ENCODE peak calls at places on chromosomes 3 and 15, in four cellular contexts. D is H9, X is H1, S is neuronal stem cell. V is an unnamed sample.

GRCh38 chr15:51982013-51982769 is 10.6 kb upstream of the LEO1 start:
- DNase-seq in D (no peak), X (no peak), S (no peak), V (peak; percentile 92)

GRCh38 chr3:77328631-77329030 is 288.7 kb downstream of the ROBO2 start:
- DNase-seq in D (no peak), X (no peak), S (no peak), V (no peak)

GRCh38 chr3:69197922-69198540 is 75.6 kb upstream of the LMOD3 start:
- DNase-seq in D (no peak), X (no peak), S (no peak), V (no peak)

GRCh38 chr15:74034206-74034755 is 39.8 kb downstream of the PML start:
- DNase-seq in D (no peak), X (no peak), S (no peak), V (no peak)

GRCh38 chr15:38080651-38081271 is 146.3 kb downstream of the TMCO5A start:
- DNase-seq in D (no peak), X (no peak), S (no peak), V (no peak)

GRCh38 chr3:62287528-62287927 is 85.8 kb downstream of the FEZF2 start:
- DNase-seq in D (no peak), X (no peak), S (no peak), V (no peak)

GRCh38 chr15:65303687-65304392 is 637 bp upstream of the RNU5B-1 start:
- DNase-seq in D (peak; percentile 64), X (no peak), S (peak; percentile 48), V (peak; percentile 61)

GRCh38 chr15:45457215-45457614 is 65.3 kb downstream of the SLC30A4 start:
- DNase-seq in D (no peak), X (no peak), S (no peak), V (no peak)

GRCh38 chr3:62261800-62262199 is 111.5 kb downstream of the FEZF2 start:
- DNase-seq in D (no peak), X (no peak), S (no peak), V (no peak)

GRCh38 chr15:78206326-78207109 is 27.8 kb downstream of the ACSBG1 start:
- DNase-seq in D (no peak), X (no peak), S (no peak), V (no peak)

GRCh38 chr3:171748341-171748918 is 61.9 kb downstream of the PLD1 start:
- DNase-seq in D (no peak), X (no peak), S (no peak), V (no peak)

GRCh38 chr3:72907851-72908620 is 20.2 kb downstream of the GXYLT2 start:
- DNase-seq in D (no peak), X (no peak), S (no peak), V (peak; percentile 44)

GRCh38 chr3:64179860-64180259 is 45.4 kb downstream of the PRICKLE2 start:
- DNase-seq in D (no peak), X (no peak), S (no peak), V (peak; percentile 48)

GRCh38 chr3:71063768-71064287 is 519.7 kb downstream of the FOXP1 start:
- DNase-seq in D (no peak), X (no peak), S (peak; percentile 33), V (peak; percentile 60)

GRCh38 chr3:177694316-177694715 is 497.0 kb upstream of the TBL1XR1 start:
- DNase-seq in D (no peak), X (no peak), S (no peak), V (peak; percentile 90)

GRCh38 chr3:169195672-169196071 is 467.8 kb downstream of the MECOM start:
- DNase-seq in D (no peak), X (no peak), S (no peak), V (no peak)

GRCh38 chr3:45676248-45677044 is 12.8 kb upstream of the SACM1L start:
- DNase-seq in D (no peak), X (no peak), S (no peak), V (peak; percentile 22)

GRCh38 chr15:101489633-101490407 is at the start of gene PCSK6:
- DNase-seq in D (peak; percentile 50), X (no peak), S (peak; percentile 24), V (no peak)

GRCh38 chr15:60362318-60363023 is 35.3 kb downstream of the ANXA2 start:
- DNase-seq in D (no peak), X (no peak), S (no peak), V (peak; percentile 84)

GRCh38 chr15:70213779-70214178 is 116.1 kb upstream of the TLE3 start:
- DNase-seq in D (peak; percentile 14), X (no peak), S (no peak), V (no peak)

GRCh38 chr15:28975766-28976179 is 90.0 kb downstream of the APBA2 start:
- DNase-seq in D (peak; percentile 62), X (peak; percentile 29), S (no peak), V (peak; percentile 64)

GRCh38 chr3:6861331-6861988 is 545 bp downstream of the GRM7 start:
- DNase-seq in D (peak; percentile 56), X (no peak), S (peak; percentile 45), V (no peak)

GRCh38 chr15:63593705-63594671 is 3.2 kb upstream of the FBXL22 start:
- DNase-seq in D (no peak), X (no peak), S (no peak), V (no peak)

GRCh38 chr15:96332854-96333193 is 2.3 kb downstream of the NR2F2 start:
- DNase-seq in D (no peak), X (no peak), S (no peak), V (no peak)

GRCh38 chr3:48034000-48034516 is 17.8 kb upstream of the MAP4 start:
- DNase-seq in D (no peak), X (no peak), S (no peak), V (peak; percentile 79)

GRCh38 chr3:79167651-79168416 is 600.0 kb downstream of the ROBO1 start:
- DNase-seq in D (no peak), X (no peak), S (no peak), V (peak; percentile 90)

GRCh38 chr15:48025118-48025517 is 95.7 kb upstream of the SLC24A5 start:
- DNase-seq in D (no peak), X (no peak), S (no peak), V (peak; percentile 2)

GRCh38 chr3:112002458-112002971 is 3.8 kb downstream of the TAGLN3 start:
- DNase-seq in D (no peak), X (no peak), S (no peak), V (no peak)

GRCh38 chr3:79111375-79112052 is 656.3 kb downstream of the ROBO1 start:
- DNase-seq in D (no peak), X (no peak), S (no peak), V (peak; percentile 12)

GRCh38 chr15:29934251-29934650 is 112.0 kb upstream of the TJP1 start:
- DNase-seq in D (no peak), X (no peak), S (no peak), V (peak; percentile 41)

GRCh38 chr3:53845103-53845880 is 927 bp downstream of the CHDH start:
- DNase-seq in D (peak; percentile 82), X (peak; percentile 46), S (peak; percentile 41), V (peak; percentile 33)

GRCh38 chr15:48891229-48891765 is 13.4 kb downstream of the EID1 start:
- DNase-seq in D (no peak), X (no peak), S (no peak), V (no peak)

GRCh38 chr3:112437146-112438022 is 61.9 kb downstream of the BTLA start:
- DNase-seq in D (peak; percentile 45), X (no peak), S (no peak), V (peak; percentile 32)

GRCh38 chr3:171829841-171830559 is 13.1 kb upstream of the TMEM212 start:
- DNase-seq in D (peak; percentile 87), X (no peak), S (no peak), V (peak; percentile 88)

GRCh38 chr3:99962703-99963102 is 145.0 kb downstream of the CMSS1 start:
- DNase-seq in D (no peak), X (no peak), S (no peak), V (peak; percentile 78)

GRCh38 chr3:113249601-113250000 is 38.2 kb downstream of the BOC start:
- DNase-seq in D (no peak), X (no peak), S (no peak), V (no peak)

GRCh38 chr3:72158639-72159005 is 373.7 kb upstream of the PROK2 start:
- DNase-seq in D (no peak), X (no peak), S (no peak), V (no peak)

DNA sequence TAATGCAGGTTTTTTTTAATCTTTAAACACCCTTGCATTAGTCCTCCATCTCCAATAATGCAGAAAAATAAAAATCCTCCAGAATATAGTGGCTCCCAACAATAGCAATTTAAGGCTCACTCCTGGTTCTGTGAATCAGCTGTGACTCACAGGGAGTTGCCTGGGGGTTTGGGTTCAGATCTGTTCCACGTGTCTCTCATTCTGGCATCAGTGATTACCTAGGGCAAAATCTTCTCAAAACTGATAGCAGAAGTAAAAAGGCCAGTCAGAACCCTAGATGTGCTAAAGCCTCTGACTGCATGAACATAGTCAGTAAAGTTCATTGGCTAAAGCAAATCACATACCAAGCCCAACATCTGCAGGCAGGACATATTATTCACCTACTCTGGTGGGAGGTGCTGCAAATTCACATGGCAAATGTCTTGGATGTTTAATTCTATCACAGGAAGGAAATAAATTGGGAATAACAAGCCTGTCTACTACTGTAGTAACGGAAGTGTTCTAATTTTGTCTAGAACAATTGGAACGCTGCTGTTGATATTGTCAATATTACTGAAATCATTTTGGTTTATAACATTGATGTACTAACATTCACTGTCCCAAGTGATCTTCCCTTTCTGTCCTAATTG is 364.1 kb upstream of the CNTN4 start:
- DNase-seq in D (no peak), X (no peak), S (no peak), V (no peak)
- H2BK15ac ChIP-seq in D (no peak overlapping the region), X (no peak overlapping the region), S (no peak overlapping the region), V (no peak overlapping the region)

DNA sequence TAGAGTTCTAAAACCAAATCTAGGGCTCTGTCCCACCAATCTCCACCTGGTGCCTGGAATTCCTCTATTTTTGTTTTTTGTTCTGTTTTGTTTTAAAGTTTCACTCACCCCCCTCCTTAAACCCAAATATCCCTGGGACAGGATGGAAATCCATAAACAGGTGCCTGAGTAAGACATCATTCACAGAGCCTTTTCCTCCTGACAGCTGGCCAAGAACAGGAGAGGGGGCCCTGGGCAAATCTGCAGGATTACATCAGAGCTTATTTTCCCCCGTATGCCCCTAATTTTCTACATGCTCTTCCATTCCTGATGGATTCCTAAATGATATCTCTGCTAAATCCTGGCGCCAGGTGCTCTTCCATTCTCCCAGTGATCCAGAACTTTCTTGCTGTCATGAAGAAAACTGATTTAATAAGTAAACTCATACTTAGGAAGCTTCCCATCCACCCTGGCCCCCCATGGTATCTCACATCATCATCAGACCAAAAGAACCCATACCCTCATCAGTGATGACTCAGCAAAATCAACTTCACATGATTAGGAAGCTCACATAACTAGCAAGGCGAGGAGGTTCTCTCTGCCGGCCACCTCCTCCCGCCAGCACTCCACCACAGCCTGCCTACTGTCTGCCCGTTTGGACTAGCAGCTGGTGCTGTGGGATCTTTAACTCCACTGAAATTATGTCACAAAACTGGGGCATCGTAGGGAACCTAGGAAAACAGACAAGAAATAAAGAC is 61.0 kb downstream of the LIPC start:
- DNase-seq in D (no peak), X (no peak), S (no peak), V (no peak)
- H2BK12ac ChIP-seq in D (no peak overlapping the region), X (peak overlapping the region; percentile 2), S (no peak overlapping the region), V (no peak overlapping the region)

GRCh38 chr3:8553405-8553804 is 51.8 kb downstream of the LMCD1 start:
- DNase-seq in D (no peak), X (no peak), S (no peak), V (no peak)
- H3K4ac ChIP-seq in D (no peak overlapping the region), X (no peak overlapping the region), S (no peak overlapping the region), V (no peak overlapping the region)

DNA sequence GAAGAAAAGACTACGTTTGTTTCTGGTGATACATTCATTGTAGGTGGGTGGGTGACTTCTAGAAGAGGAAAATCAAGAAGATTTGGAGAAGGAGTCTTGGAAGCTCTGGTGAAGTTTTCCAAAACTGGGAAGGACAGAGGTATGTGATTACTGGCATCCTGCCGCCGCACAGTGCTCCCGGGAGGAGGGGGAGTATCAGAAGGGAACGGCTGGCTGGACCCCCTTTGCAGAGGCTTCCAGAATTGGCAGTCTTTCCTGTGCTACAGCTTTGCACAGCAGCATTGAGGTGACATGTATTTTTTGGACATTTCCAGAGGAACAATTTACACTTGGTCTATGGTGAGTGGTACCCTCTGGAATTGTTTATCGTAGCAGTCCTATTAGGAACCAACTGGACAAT is 75.7 kb upstream of the EOMES start:
- DNase-seq in D (no peak), X (no peak), S (no peak), V (no peak)
- H2BK15ac ChIP-seq in D (no peak overlapping the region), X (no peak overlapping the region), S (no peak overlapping the region), V (no peak overlapping the region)

V was measured in mesenchymal stem cell.